ENCODE peak calls at places on chromosomes 3 and 15, in eight cellular contexts. L is PC-3, F is GM23248, M is neural progenitor cell, V is GM23338, P is SK-N-SH, K is HCT116, J is MM.1S. U is an unnamed sample.
A peak's percentile ranks its signal among the peaks of the same experiment; 100 is the strongest.

GRCh38 chr3:143657391-143657790 is 190.9 kb downstream of the SLC9A9 start:
- DNase-seq in L (no peak), F (peak; percentile 53), M (no peak), V (no peak), P (no peak), K (no peak), J (no peak), U (no peak)

GRCh38 chr15:92807971-92808571 is 92.1 kb upstream of the CHD2 start:
- DNase-seq in L (peak; percentile 31), F (peak; percentile 35), M (no peak), V (peak; percentile 46), P (no peak), K (no peak), J (no peak), U (peak; percentile 41)

GRCh38 chr3:29171583-29171990 is 109.3 kb upstream of the RBMS3 start:
- DNase-seq in L (no peak), F (no peak), M (peak; percentile 6), V (no peak), P (no peak), K (no peak), J (peak; percentile 50), U (no peak)

GRCh38 chr15:92884813-92885461 is 15.2 kb upstream of the CHD2 start:
- DNase-seq in L (peak; percentile 21), F (peak; percentile 59), M (no peak), V (no peak), P (no peak), K (no peak), J (no peak), U (no peak)

GRCh38 chr3:189149203-189149602 is 22.6 kb upstream of the TPRG1 start:
- DNase-seq in L (no peak), F (no peak), M (no peak), V (no peak), P (no peak), K (no peak), J (no peak), U (no peak)

GRCh38 chr3:17320266-17320665 is 422.2 kb downstream of the TBC1D5 start:
- DNase-seq in L (no peak), F (peak; percentile 20), M (no peak), V (no peak), P (no peak), K (no peak), J (no peak), U (no peak)

GRCh38 chr15:33243869-33244268 is 49.4 kb upstream of the FMN1 start:
- DNase-seq in L (peak; percentile 86), F (peak; percentile 54), M (no peak), V (no peak), P (peak; percentile 24), K (no peak), J (no peak), U (peak; percentile 28)

GRCh38 chr3:136075218-136075808 is 109.8 kb downstream of the PPP2R3A start:
- DNase-seq in L (peak; percentile 70), F (peak; percentile 85), M (peak; percentile 81), V (peak; percentile 85), P (peak; percentile 53), K (peak; percentile 51), J (peak; percentile 78), U (peak; percentile 80)

GRCh38 chr3:134918448-134918847 is 123.4 kb downstream of the EPHB1 start:
- DNase-seq in L (no peak), F (no peak), M (no peak), V (no peak), P (no peak), K (no peak), J (peak; percentile 8), U (no peak)

GRCh38 chr15:79381593-79381992 is 50.5 kb upstream of the MINAR1 start:
- DNase-seq in L (no peak), F (no peak), M (no peak), V (no peak), P (no peak), K (no peak), J (no peak), U (no peak)

DNA sequence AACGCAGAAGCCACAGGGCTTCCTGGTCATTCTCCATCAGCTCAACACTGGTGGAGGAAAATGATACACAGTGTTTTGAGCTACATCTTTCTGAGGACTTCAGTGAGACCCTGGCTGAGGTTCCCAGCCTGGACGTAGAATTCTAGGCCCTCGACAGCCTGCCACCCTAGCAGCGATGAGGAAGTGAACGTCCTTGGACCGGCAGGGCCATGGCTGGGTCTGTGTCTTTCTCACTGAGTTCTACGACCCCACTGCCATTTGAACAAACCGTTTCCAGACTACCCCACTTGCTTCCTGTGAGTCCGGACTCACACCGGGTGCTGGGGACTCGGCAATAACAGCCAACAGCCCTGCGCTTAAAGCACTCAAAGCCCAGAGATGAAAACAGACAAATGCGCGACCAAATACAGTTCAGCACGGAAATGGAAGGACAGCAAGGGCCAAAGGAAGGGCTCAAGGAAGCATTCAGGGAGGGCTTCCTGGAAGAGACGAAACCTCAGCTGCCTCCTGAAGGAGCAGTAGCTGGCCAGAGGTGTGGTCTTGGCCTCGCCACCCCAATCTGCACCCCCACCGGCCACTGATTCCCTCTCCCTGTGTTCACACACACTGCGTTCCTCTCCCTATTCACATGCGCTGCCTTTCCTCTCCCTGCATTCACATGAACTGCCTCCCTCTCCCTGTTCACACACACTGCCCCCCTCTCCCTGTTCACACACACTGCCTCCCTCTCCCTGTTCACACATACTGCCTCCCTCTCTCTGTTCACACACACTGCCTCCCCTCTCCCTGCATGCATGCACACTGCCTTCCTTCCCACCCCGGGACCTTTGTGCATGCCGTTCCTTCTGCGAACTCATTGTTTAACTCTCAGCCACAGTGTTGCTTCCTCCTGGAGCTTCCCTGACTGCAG is 136.3 kb upstream of the PRR20G start:
- DNase-seq in L (no peak), F (no peak), M (no peak), V (no peak), P (no peak), K (no peak), J (no peak), U (no peak)
- TF ChIP-seq EZH2phosphoT487 in L (no peak), F (no peak), M (no peak), V (no peak), P (no peak), K (no peak), J (no peak), U (no peak)

GRCh38 chr15:66180706-66181105 is 72.8 kb downstream of the MEGF11 start:
- DNase-seq in L (no peak), F (no peak), M (no peak), V (peak; percentile 69), P (no peak), K (no peak), J (no peak), U (no peak)

GRCh38 chr15:66184492-66184891 is 69.1 kb downstream of the MEGF11 start:
- DNase-seq in L (no peak), F (no peak), M (no peak), V (no peak), P (no peak), K (no peak), J (no peak), U (no peak)

GRCh38 chr15:66178531-66178910 is 75.0 kb downstream of the MEGF11 start:
- DNase-seq in L (no peak), F (no peak), M (no peak), V (peak; percentile 73), P (no peak), K (no peak), J (no peak), U (no peak)
- H3K27me3 ChIP-seq in L (peaks cover 86% of the 10 kb centered on the region), F (peaks cover 86% of the 10 kb centered on the region), M (no peaks in the 10 kb centered on the region), V (no peaks in the 10 kb centered on the region), P (peaks cover 31% of the 10 kb centered on the region), K (peaks cover 39% of the 10 kb centered on the region), J (no peaks in the 10 kb centered on the region), U (peaks cover 19% of the 10 kb centered on the region)

GRCh38 chr3:11764931-11765363 is 81.7 kb downstream of the TAMM41 start:
- DNase-seq in L (peak; percentile 92), F (peak; percentile 82), M (no peak), V (no peak), P (no peak), K (peak; percentile 64), J (no peak), U (no peak)

GRCh38 chr3:11757441-11757875 is 89.2 kb downstream of the TAMM41 start:
- DNase-seq in L (peak; percentile 41), F (peak; percentile 54), M (no peak), V (no peak), P (no peak), K (no peak), J (no peak), U (peak; percentile 21)

GRCh38 chr3:11755276-11755675 is 91.4 kb downstream of the TAMM41 start:
- DNase-seq in L (no peak), F (no peak), M (peak; percentile 48), V (peak; percentile 42), P (no peak), K (no peak), J (no peak), U (no peak)

GRCh38 chr3:11757929-11758328 is 88.8 kb downstream of the TAMM41 start:
- DNase-seq in L (no peak), F (no peak), M (no peak), V (peak; percentile 23), P (no peak), K (no peak), J (no peak), U (no peak)

DNA sequence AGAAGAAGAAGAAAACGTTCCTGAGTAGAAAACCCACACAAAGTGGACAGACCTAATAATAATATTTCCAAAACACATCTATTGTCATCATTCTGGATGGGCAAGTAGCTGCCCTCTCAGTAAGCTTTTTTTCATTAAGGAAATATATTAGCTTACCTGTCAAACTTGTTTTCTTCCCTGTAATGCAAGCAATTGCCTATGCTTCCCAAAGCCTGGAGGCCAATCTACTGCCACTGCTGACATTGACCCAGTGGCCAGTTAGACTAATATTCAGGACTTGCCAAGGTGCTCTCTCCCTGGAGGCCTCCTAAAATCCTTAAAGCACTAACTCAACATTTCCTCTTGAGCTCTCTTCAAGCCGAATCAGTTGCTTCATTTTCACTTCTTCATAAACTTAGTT is 86.7 kb downstream of the TAMM41 start:
- DNase-seq in L (peak; percentile 21), F (no peak), M (no peak), V (no peak), P (no peak), K (no peak), J (no peak), U (no peak)
- TF ChIP-seq EZH2phosphoT487 in L (no peak), F (no peak), M (no peak), V (no peak), P (no peak), K (no peak), J (no peak), U (no peak)

GRCh38 chr3:114762144-114762543 is 384.9 kb downstream of the ZBTB20 start:
- DNase-seq in L (no peak), F (no peak), M (no peak), V (no peak), P (no peak), K (no peak), J (no peak), U (no peak)

GRCh38 chr3:114760679-114761078 is 386.4 kb downstream of the ZBTB20 start:
- DNase-seq in L (no peak), F (no peak), M (no peak), V (no peak), P (no peak), K (no peak), J (no peak), U (no peak)

GRCh38 chr3:114758828-114759709 is 388.0 kb downstream of the ZBTB20 start:
- DNase-seq in L (no peak), F (peak; percentile 87), M (no peak), V (no peak), P (peak; percentile 17), K (no peak), J (no peak), U (peak; percentile 11)

DNA sequence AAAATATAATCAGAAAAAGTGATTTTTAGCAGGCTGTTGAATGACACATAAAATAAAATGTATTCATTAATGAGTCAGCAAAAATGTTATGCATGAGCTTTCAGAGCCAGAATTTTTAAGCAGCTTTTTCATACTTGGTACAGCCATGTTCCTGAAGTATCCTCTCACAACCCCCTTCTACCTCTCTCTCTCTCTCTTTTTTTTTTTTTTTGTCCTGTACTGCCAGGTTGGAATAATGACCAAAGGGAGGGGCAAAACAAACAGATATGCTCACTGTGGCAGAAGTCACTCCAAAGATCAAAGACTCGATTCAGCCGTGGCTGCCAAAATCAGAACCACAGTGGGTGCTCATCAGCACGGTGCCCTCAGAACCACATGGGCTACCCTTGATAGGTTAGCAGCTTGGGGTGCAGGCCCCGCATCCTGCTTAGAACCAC is 383.0 kb downstream of the ZBTB20 start:
- DNase-seq in L (peak; percentile 12), F (peak; percentile 60), M (no peak), V (no peak), P (no peak), K (no peak), J (no peak), U (no peak)
- H3K27me3 ChIP-seq in L (no peaks in the 10 kb centered on the region), F (no peaks in the 10 kb centered on the region), M (no peaks in the 10 kb centered on the region), V (no peaks in the 10 kb centered on the region), P (no peaks in the 10 kb centered on the region), K (no peaks in the 10 kb centered on the region), J (no peaks in the 10 kb centered on the region), U (no peaks in the 10 kb centered on the region)